ENCODE peak calls at places on chromosomes 6 and 20, in nine cellular contexts. N is COLO829; Q is iris pigment epithelial cell; T is neuronal stem cell; Z is hepatocyte; E is frontal cortex; I is GM13976; K is Daoy; S is activated CD8-positive, alpha-beta memory T cell treated with anti-CD3 and anti-CD28 coated beads, Interleukin-2, amount 50 U/mL, for 4 hours. J is an unnamed sample.
A peak's percentile ranks its signal among the peaks of the same experiment; 100 is the strongest.

GRCh38 chr20:42041000-42041565 is 422.9 kb upstream of the CHD6 start:
- DNase-seq in N (no peak), Q (no peak), T (no peak), Z (peak; percentile 10), E (no peak), I (no peak), K (no peak), S (no peak), J (no peak)

GRCh38 chr6:42241915-42242314 is 24.3 kb upstream of the MRPS10 start:
- DNase-seq in N (no peak), Q (no peak), T (no peak), Z (no peak), E (no peak), I (no peak), K (no peak), S (no peak), J (no peak)

GRCh38 chr6:127302728-127303675 is 36.3 kb downstream of the RNF146 start:
- DNase-seq in N (peak; percentile 65), Q (peak; percentile 46), T (no peak), Z (peak; percentile 46), E (no peak), I (peak; percentile 28), K (peak; percentile 17), S (peak; percentile 38), J (peak; percentile 47)

GRCh38 chr6:36413489-36414153 is 26.2 kb upstream of the ETV7 start:
- DNase-seq in N (no peak), Q (no peak), T (no peak), Z (no peak), E (no peak), I (no peak), K (no peak), S (no peak), J (no peak)

GRCh38 chr6:20377623-20378265 is 23.9 kb upstream of the E2F3 start:
- DNase-seq in N (peak; percentile 67), Q (peak; percentile 88), T (no peak), Z (no peak), E (no peak), I (no peak), K (peak; percentile 63), S (no peak), J (peak; percentile 68)

GRCh38 chr6:157631388-157631787 is 191.7 kb upstream of the SNX9 start:
- DNase-seq in N (no peak), Q (no peak), T (no peak), Z (no peak), E (no peak), I (no peak), K (peak; percentile 23), S (no peak), J (no peak)

GRCh38 chr6:41013473-41014153 is 25.4 kb downstream of the UNC5CL start:
- DNase-seq in N (no peak), Q (no peak), T (no peak), Z (no peak), E (no peak), I (no peak), K (no peak), S (no peak), J (no peak)

GRCh38 chr20:63000036-63000435 is 6.7 kb downstream of the BHLHE23 start:
- DNase-seq in N (no peak), Q (no peak), T (no peak), Z (no peak), E (no peak), I (no peak), K (no peak), S (no peak), J (no peak)

GRCh38 chr6:109892451-109893435 is 85.4 kb upstream of the GPR6 start:
- DNase-seq in N (no peak), Q (no peak), T (no peak), Z (peak; percentile 59), E (no peak), I (no peak), K (no peak), S (no peak), J (no peak)

GRCh38 chr20:34637245-34638185 is 39.4 kb downstream of the PIGU start:
- DNase-seq in N (peak; percentile 88), Q (peak; percentile 91), T (no peak), Z (no peak), E (peak; percentile 34), I (no peak), K (no peak), S (no peak), J (peak; percentile 64)

GRCh38 chr6:109739671-109740070 is 48.6 kb downstream of the FIG4 start:
- DNase-seq in N (no peak), Q (no peak), T (no peak), Z (no peak), E (no peak), I (no peak), K (no peak), S (no peak), J (no peak)

GRCh38 chr6:137692806-137693205 is 174.3 kb upstream of the TNFAIP3 start:
- DNase-seq in N (peak; percentile 58), Q (peak; percentile 39), T (no peak), Z (no peak), E (no peak), I (no peak), K (peak; percentile 89), S (no peak), J (peak; percentile 55)

GRCh38 chr6:143449731-143450452 is 603 bp downstream of the ADAT2 start:
- DNase-seq in N (peak; percentile 7), Q (peak; percentile 37), T (peak; percentile 3), Z (peak; percentile 26), E (no peak), I (no peak), K (peak; percentile 36), S (peak; percentile 22), J (peak; percentile 54)

GRCh38 chr6:54084234-54084633 is 27.0 kb upstream of the MLIP start:
- DNase-seq in N (no peak), Q (no peak), T (no peak), Z (no peak), E (no peak), I (no peak), K (no peak), S (no peak), J (no peak)

GRCh38 chr6:72783035-72783434 is 161.2 kb downstream of the KCNQ5 start:
- DNase-seq in N (peak; percentile 43), Q (peak; percentile 2), T (no peak), Z (no peak), E (no peak), I (no peak), K (no peak), S (no peak), J (no peak)

J was measured in RPMI7951.